ENCODE peak calls at places on chromosomes 1 and 21, in seven cellular contexts. B, X, V, L, T, Z and D are unnamed samples.

GRCh38 chr21:14046401-14046800 is 164.4 kb downstream of the LIPI start:
- DNase-seq in X (no peak), Z (no peak), T (no peak), L (no peak), V (no peak), B (no peak), D (no peak)

GRCh38 chr1:179119466-179119865 is 37.6 kb downstream of the TOR3A start:
- DNase-seq in B (no peak), V (no peak), X (no peak), Z (no peak), T (no peak), L (no peak), D (no peak)

GRCh38 chr1:30868833-30869435 is 39.6 kb downstream of the SDC3 start:
- DNase-seq in Z (no peak), L (no peak), X (no peak), V (no peak), T (no peak), B (no peak), D (no peak)

GRCh38 chr1:105641407-105641806 is 1415.1 kb upstream of the PRMT6 start:
- DNase-seq in L (no peak), B (no peak), V (no peak), X (no peak), Z (no peak), T (no peak), D (no peak)

GRCh38 chr1:34656706-34657105 is 98.1 kb upstream of the GJB5 start:
- DNase-seq in Z (no peak), L (no peak), V (no peak), B (no peak), T (no peak), X (no peak), D (no peak)

GRCh38 chr21:14825405-14826032 is 239.3 kb downstream of the NRIP1 start:
- DNase-seq in L (no peak), V (no peak), Z (no peak), T (no peak), X (no peak), B (no peak), D (no peak)

GRCh38 chr1:99808391-99809115 is 41.6 kb upstream of the AGL start:
- DNase-seq in B (no peak), L (peak), T (peak), X (peak), V (no peak), Z (peak), D (peak)

GRCh38 chr1:10378071-10378841 is 20.6 kb upstream of the PGD start:
- DNase-seq in Z (peak), V (no peak), T (peak), L (peak), X (no peak), B (peak), D (no peak)

GRCh38 chr1:43445618-43446387 is 7.9 kb downstream of the HYI start:
- DNase-seq in V (no peak), T (no peak), X (peak), B (no peak), Z (no peak), L (no peak), D (no peak)

GRCh38 chr1:21329209-21329844 is 39.1 kb upstream of the ECE1 start:
- DNase-seq in V (no peak), Z (no peak), X (peak), L (no peak), T (no peak), B (peak), D (no peak)

GRCh38 chr1:229204863-229205777 is 65.8 kb upstream of the RAB4A start:
- DNase-seq in B (no peak), Z (no peak), X (no peak), T (no peak), L (peak), V (no peak), D (no peak)

GRCh38 chr1:198889732-198890131 is 250.9 kb downstream of the PTPRC start:
- DNase-seq in V (no peak), Z (no peak), T (no peak), B (no peak), L (no peak), X (no peak), D (no peak)

GRCh38 chr1:149846042-149846441 is 53.3 kb upstream of the BOLA1 start:
- DNase-seq in V (no peak), X (no peak), T (no peak), Z (no peak), B (no peak), L (no peak), D (no peak)

GRCh38 chr21:41678944-41679343 is 87.9 kb downstream of the RIPK4 start:
- DNase-seq in X (peak), L (peak), B (peak), V (peak), Z (peak), T (peak), D (peak)

GRCh38 chr1:157199421-157199755 is 61.2 kb upstream of the ETV3 start:
- DNase-seq in V (no peak), Z (no peak), B (no peak), X (no peak), T (no peak), L (peak), D (peak)

GRCh38 chr1:54409156-54410142 is 3.3 kb upstream of the SSBP3 start:
- DNase-seq in X (peak), B (no peak), L (no peak), Z (no peak), T (no peak), V (no peak), D (no peak)

GRCh38 chr1:91572044-91572443 is 71.4 kb downstream of the CDC7 start:
- DNase-seq in V (no peak), B (no peak), Z (no peak), L (no peak), X (no peak), T (no peak), D (no peak)

GRCh38 chr1:113141650-113142473 is 68.9 kb downstream of the LRIG2 start:
- DNase-seq in B (no peak), T (peak), V (no peak), L (no peak), X (no peak), Z (no peak), D (no peak)

GRCh38 chr1:92949937-92950817 is 11.1 kb downstream of the DIPK1A start:
- DNase-seq in B (no peak), X (no peak), T (no peak), V (no peak), L (no peak), Z (no peak), D (peak)

GRCh38 chr1:212452323-212453155 is 19.8 kb downstream of the NENF start:
- DNase-seq in B (no peak), V (no peak), X (no peak), L (peak), Z (peak), T (peak), D (no peak)

GRCh38 chr1:168688679-168689657 is 40.0 kb downstream of the DPT start:
- DNase-seq in Z (no peak), V (no peak), X (no peak), T (no peak), L (no peak), B (no peak), D (no peak)

GRCh38 chr1:15181564-15181963 is 28.0 kb downstream of the TMEM51 start:
- DNase-seq in X (no peak), V (no peak), T (no peak), B (peak), L (no peak), Z (no peak), D (no peak)

GRCh38 chr1:65175171-65176070 is 27.4 kb downstream of the AK4 start:
- DNase-seq in T (no peak), V (no peak), Z (peak), X (no peak), L (no peak), B (no peak), D (no peak)

GRCh38 chr1:234505774-234506114 is 26.8 kb upstream of the TARBP1 start:
- DNase-seq in T (no peak), X (no peak), V (no peak), Z (no peak), B (no peak), L (no peak), D (no peak)

GRCh38 chr21:35840197-35840799 is 220.0 kb downstream of the SETD4 start:
- DNase-seq in V (no peak), Z (peak), X (peak), L (peak), B (peak), T (peak), D (peak)

GRCh38 chr1:31784356-31785019 is 20.3 kb upstream of the ADGRB2 start:
- DNase-seq in Z (no peak), B (no peak), L (peak), X (no peak), T (no peak), V (no peak), D (no peak)

GRCh38 chr1:6248798-6249731 is 5.1 kb downstream of the HES3 start:
- DNase-seq in V (no peak), Z (peak), X (no peak), T (no peak), L (no peak), B (no peak), D (no peak)

DNA sequence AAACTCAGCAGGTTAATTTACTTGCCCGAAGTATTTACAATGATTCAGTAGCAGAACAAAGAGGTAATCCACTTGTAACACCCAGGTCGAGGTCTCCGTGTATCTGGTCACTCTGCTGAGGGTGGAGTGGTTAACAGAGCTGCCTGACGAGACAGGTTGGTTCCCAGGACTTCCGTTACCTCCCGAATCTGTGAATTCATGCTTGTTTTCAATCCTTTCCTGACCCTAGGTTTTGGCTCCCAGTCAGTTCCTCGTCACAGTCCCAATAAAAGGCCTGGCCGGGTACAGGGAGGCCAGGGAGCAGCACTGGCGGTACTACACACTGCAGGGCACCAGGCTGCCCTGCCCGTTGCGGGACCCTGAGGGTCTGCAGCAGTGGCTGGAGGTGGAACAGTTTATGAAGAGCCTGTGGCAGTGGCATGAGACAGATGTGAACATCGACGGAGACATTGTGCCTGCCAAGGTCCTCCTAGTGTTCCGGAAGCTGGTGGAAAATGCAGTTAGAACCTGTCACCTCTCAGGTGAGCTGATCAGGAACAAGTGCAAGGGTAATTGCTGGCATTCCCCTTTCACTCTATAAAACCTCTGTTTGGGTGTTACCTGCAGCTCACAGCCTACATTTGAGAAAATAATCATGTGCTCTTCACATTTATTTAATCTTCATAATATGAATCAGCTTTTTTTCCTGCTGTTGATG is 12.8 kb downstream of the MAB21L3 start:
- DNase-seq in X (peak), L (no peak), Z (no peak), T (no peak), V (no peak), B (no peak), D (no peak)
- TF ChIP-seq POLR2A in X (no peak), L (no peak), Z (no peak), T (no peak), V (no peak), B (no peak), D (no peak)

DNA sequence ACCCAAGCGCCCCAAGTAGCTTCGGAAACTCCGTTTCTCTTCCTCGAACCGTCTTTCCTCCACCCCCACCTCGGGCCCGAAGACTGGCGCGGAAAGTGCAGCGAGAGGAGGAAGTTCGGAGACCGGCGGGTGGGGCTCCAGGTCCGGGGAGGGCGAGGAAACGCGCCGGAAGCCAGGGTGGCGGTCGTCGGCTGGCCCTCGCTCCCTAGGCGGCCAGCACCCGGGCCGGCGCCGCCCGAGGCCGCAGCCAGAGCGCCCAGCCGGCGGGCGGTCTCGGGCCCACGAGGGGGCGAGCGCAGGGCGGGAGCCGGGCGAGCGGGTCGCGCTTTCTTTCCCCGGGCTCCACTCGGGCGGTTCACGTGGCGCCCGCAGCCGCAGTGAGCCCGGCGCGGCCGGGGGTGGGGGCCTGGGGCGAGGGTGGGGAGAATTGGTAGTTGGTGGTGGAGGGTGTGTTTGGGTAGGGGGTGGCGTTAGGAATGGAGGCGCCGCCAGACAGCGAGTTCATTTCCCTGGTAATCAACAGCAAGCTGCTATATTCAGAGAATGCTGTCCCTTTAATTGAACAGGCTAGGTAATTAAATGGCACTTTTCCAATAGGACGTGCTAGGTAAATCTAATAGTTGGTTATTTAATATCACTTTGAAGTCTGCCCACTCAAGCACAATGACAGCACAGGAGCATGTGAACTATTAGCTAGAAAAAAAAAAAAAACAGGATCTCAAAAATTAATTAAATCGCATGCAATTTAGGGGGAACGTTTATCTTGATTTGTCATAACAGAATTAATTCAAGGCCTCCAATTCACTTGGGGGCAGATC is 6.7 kb downstream of the LMO4 start:
- DNase-seq in T (peak), V (peak), X (peak), Z (peak), B (peak), L (peak), D (peak)
- TF ChIP-seq POLR2A in T (peak), V (no peak), X (no peak), Z (no peak), B (peak), L (no peak), D (peak)

GRCh38 chr1:206506803-206507394 is 432 bp upstream of the RASSF5 start:
- DNase-seq in V (no peak), T (no peak), Z (no peak), L (no peak), X (peak), B (peak), D (no peak)

GRCh38 chr1:206508956-206509355 is 1.6 kb downstream of the RASSF5 start:
- DNase-seq in Z (no peak), L (no peak), B (peak), X (no peak), T (no peak), V (no peak), D (no peak)

GRCh38 chr1:206508130-206508884 is 976 bp downstream of the RASSF5 start:
- DNase-seq in L (no peak), B (peak), T (no peak), Z (no peak), X (no peak), V (no peak), D (no peak)

GRCh38 chr1:206506405-206506802 is 927 bp upstream of the RASSF5 start:
- DNase-seq in V (no peak), Z (no peak), L (no peak), B (no peak), T (no peak), X (no peak), D (no peak)

DNA sequence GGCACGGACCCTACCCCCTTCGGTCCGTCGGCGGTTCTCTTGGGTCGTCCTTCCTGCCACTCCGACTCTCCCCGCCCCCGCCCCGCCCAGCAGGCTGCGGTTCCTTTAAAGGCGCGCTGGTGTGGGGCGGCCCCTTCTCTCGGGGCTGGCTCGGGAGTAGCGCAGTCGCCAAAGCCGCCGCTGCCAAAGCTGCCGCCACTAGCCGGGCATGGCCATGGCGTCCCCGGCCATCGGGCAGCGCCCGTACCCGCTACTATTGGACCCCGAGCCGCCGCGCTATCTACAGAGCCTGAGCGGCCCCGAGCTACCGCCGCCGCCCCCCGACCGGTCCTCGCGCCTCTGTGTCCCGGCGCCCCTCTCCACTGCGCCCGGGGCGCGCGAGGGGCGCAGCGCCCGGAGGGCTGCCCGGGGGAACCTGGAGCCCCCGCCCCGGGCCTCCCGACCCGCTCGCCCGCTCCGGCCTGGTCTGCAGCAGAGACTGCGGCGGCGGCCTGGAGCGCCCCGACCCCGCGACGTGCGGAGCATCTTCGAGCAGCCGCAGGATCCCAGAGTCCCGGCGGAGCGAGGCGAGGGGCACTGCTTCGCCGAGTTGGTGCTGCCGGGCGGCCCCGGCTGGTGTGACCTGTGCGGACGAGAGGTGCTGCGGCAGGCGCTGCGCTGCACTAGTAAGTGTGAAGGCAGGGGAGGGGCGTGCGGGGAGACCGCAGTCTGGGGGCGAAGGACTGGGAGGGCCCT is at the start of gene RASSF5:
- DNase-seq in X (peak), V (peak), Z (peak), T (peak), B (peak), L (peak), D (peak)
- TF ChIP-seq POLR2A in X (peak), V (peak), Z (no peak), T (no peak), B (peak), L (no peak), D (peak)

GRCh38 chr21:44289381-44290010 is 3.8 kb downstream of the AIRE start:
- DNase-seq in L (no peak), T (no peak), Z (no peak), B (no peak), V (no peak), X (no peak), D (no peak)
- TF ChIP-seq POLR2A in L (no peak), T (no peak), Z (no peak), B (no peak), V (no peak), X (no peak), D (no peak)

DNA sequence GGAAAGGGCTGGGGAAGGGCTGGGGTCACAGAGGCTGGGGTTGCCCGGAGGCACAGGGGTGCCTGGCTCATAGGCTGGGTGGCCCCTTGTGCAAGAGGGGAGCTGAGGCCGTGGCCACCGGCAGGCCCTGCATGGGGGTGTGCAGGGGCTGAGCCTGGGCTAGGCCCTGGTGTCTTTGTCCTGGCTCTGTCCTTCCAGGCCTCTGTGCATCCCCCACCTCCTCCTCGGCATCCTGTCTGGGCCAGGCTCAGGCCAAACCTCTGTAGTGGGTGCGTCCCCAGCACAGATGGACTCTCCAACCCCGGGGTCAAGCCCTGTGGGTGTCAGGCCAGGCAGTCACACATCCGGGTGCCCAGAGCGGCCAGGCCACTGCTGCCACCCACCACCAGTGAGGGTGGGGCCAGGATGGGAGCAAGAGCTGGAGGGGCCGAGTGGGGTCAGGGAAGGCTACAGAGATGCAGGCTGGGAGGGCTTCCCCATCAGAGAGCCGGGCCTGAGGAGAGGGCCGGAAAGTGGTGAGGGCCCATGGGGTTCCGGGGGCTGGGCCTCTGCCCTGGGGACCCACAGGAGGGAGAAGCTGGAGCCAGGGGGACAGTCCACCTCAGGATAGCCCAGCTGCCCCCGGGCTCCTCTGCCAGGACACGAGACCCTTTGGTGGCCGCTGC is 19.4 kb downstream of the PANK4 start:
- DNase-seq in B (no peak), T (no peak), Z (no peak), V (no peak), X (no peak), L (no peak), D (no peak)
- TF ChIP-seq POLR2A in B (no peak), T (no peak), Z (no peak), V (no peak), X (no peak), L (no peak), D (no peak)

GRCh38 chr1:39105061-39105840 is 79.1 kb downstream of the NDUFS5 start:
- DNase-seq in X (peak), B (peak), V (no peak), Z (peak), T (peak), L (peak), D (peak)
- TF ChIP-seq POLR2A in X (no peak), B (peak), V (peak), Z (no peak), T (no peak), L (no peak), D (peak)